ENCODE peak calls at places on chromosomes 4 and X, in four cellular contexts. W, M, K and Z are unnamed samples.

GRCh38 chr4:107721436-107722090 is 1.5 kb upstream of the PAPSS1 start:
- DNase-seq in W (no peak), M (no peak), K (peak; percentile 49), Z (no peak)

GRCh38 chrX:115459883-115460564 is 101.0 kb upstream of the PLS3 start:
- DNase-seq in W (no peak), M (no peak), K (no peak), Z (no peak)

GRCh38 chrX:19625612-19626011 is 110.3 kb upstream of the MAP3K15 start:
- DNase-seq in W (no peak), M (no peak), K (peak; percentile 59), Z (no peak)

GRCh38 chr4:94695389-94695788 is 62.4 kb upstream of the BMPR1B start:
- DNase-seq in W (no peak), M (no peak), K (no peak), Z (no peak)

GRCh38 chr4:71184195-71184781 is 154.5 kb upstream of the SLC4A4 start:
- DNase-seq in W (peak; percentile 38), M (no peak), K (peak; percentile 44), Z (peak; percentile 55)

GRCh38 chr4:94339779-94340178 is 2.9 kb downstream of the HPGDS start:
- DNase-seq in W (no peak), M (peak; percentile 24), K (peak; percentile 15), Z (peak; percentile 47)

GRCh38 chr4:128528793-128529553 is 241.4 kb upstream of the PGRMC2 start:
- DNase-seq in W (peak; percentile 90), M (no peak), K (no peak), Z (no peak)

GRCh38 chr4:160142579-160142978 is 1039.7 kb downstream of the RAPGEF2 start:
- DNase-seq in W (no peak), M (no peak), K (no peak), Z (no peak)

GRCh38 chrX:73850124-73851013 is 287.4 kb downstream of the CHIC1 start:
- DNase-seq in W (no peak), M (no peak), K (no peak), Z (no peak)

GRCh38 chr4:3792813-3793212 is 26.6 kb downstream of the ADRA2C start:
- DNase-seq in W (no peak), M (no peak), K (no peak), Z (no peak)

GRCh38 chr4:2484993-2485392 is 16.1 kb downstream of the RNF4 start:
- DNase-seq in W (no peak), M (peak; percentile 58), K (peak; percentile 54), Z (peak; percentile 91)

GRCh38 chrX:94831364-94831763 is 1157.4 kb downstream of the FAM133A start:
- DNase-seq in W (no peak), M (no peak), K (no peak), Z (no peak)

GRCh38 chr4:6116696-6117285 is 83.6 kb downstream of the JAKMIP1 start:
- DNase-seq in W (no peak), M (no peak), K (no peak), Z (no peak)

GRCh38 chrX:69357293-69357692 is 146.8 kb upstream of the NALF2 start:
- DNase-seq in W (no peak), M (no peak), K (no peak), Z (no peak)

GRCh38 chr4:138832563-138832962 is 183.0 kb upstream of the NOCT start:
- DNase-seq in W (no peak), M (no peak), K (peak; percentile 4), Z (no peak)

GRCh38 chr4:158817562-158818370 is 48.9 kb downstream of the FNIP2 start:
- DNase-seq in W (no peak), M (no peak), K (no peak), Z (peak; percentile 79)

GRCh38 chrX:151153086-151153485 is 23.3 kb upstream of the GPR50 start:
- DNase-seq in W (peak; percentile 4), M (no peak), K (no peak), Z (no peak)

GRCh38 chr4:171759274-171759673 is 53.9 kb upstream of the GALNTL6 start:
- DNase-seq in W (no peak), M (no peak), K (no peak), Z (no peak)

GRCh38 chr4:24278693-24279092 is 305.7 kb downstream of the DHX15 start:
- DNase-seq in W (no peak), M (no peak), K (no peak), Z (no peak)

GRCh38 chr4:142293536-142293935 is 552.6 kb downstream of the INPP4B start:
- DNase-seq in W (no peak), M (no peak), K (no peak), Z (no peak)

GRCh38 chr4:85842540-85842939 is 367.6 kb downstream of the ARHGAP24 start:
- DNase-seq in W (no peak), M (peak; percentile 22), K (no peak), Z (peak; percentile 90)

GRCh38 chrX:140510895-140511295 is 6.0 kb upstream of the SOX3 start:
- DNase-seq in W (no peak), M (no peak), K (no peak), Z (no peak)